ENCODE peak calls at places on chromosomes 13 and 19, in eight cellular contexts. G, X, P, L, A, T, E and K are unnamed samples. For H3K4me1 and H3K27me3, the result is how much of the 10 kb centered on the place peaks cover.

GRCh38 chr19:49393871-49394270 is 5.8 kb downstream of the KASH5 start:
- DNase-seq in G (no peak), X (no peak), P (no peak), L (no peak), A (no peak), T (no peak), E (no peak), K (no peak)

GRCh38 chr19:13621413-13621812 is 115.1 kb upstream of the CACNA1A start:
- DNase-seq in G (no peak), X (no peak), P (no peak), L (no peak), A (no peak), T (no peak), E (peak), K (no peak)

GRCh38 chr19:35079826-35080225 is 35.8 kb upstream of the FXYD3 start:
- DNase-seq in G (no peak), X (no peak), P (no peak), L (no peak), A (no peak), T (no peak), E (no peak), K (no peak)

GRCh38 chr13:111533900-111534645 is 213.6 kb downstream of the TEX29 start:
- DNase-seq in G (no peak), X (no peak), P (no peak), L (no peak), A (no peak), T (no peak), E (no peak), K (no peak)

GRCh38 chr13:98909016-98909415 is 68.8 kb downstream of the DOCK9 start:
- DNase-seq in G (no peak), X (no peak), P (no peak), L (no peak), A (no peak), T (no peak), E (no peak), K (no peak)

GRCh38 chr13:91313103-91313502 is 34.4 kb upstream of the MIR17HG start:
- DNase-seq in G (peak), X (no peak), P (peak), L (no peak), A (no peak), T (peak), E (peak), K (no peak)

GRCh38 chr13:40656358-40656757 is 10.1 kb downstream of the FOXO1 start:
- DNase-seq in G (no peak), X (no peak), P (no peak), L (no peak), A (no peak), T (no peak), E (peak), K (no peak)

GRCh38 chr19:2680808-2681207 is 21.7 kb downstream of the GNG7 start:
- DNase-seq in G (no peak), X (no peak), P (no peak), L (no peak), A (no peak), T (no peak), E (no peak), K (no peak)

GRCh38 chr19:2561895-2562294 is 86.0 kb downstream of the GADD45B start:
- DNase-seq in G (no peak), X (peak), P (peak), L (peak), A (no peak), T (peak), E (no peak), K (peak)

GRCh38 chr19:45866400-45867176 is 2.5 kb downstream of the FOXA3 start:
- DNase-seq in G (no peak), X (no peak), P (no peak), L (no peak), A (no peak), T (no peak), E (no peak), K (no peak)

GRCh38 chr13:37481005-37481857 is 117.3 kb downstream of the POSTN start:
- DNase-seq in G (no peak), X (no peak), P (no peak), L (no peak), A (no peak), T (no peak), E (peak), K (no peak)

GRCh38 chr13:70960841-70961443 is 852.7 kb upstream of the KLHL1 start:
- DNase-seq in G (peak), X (no peak), P (no peak), L (no peak), A (no peak), T (no peak), E (peak), K (no peak)

GRCh38 chr13:113937497-113938140 is 36.3 kb downstream of the C13orf46 start:
- DNase-seq in G (no peak), X (no peak), P (no peak), L (no peak), A (no peak), T (no peak), E (no peak), K (no peak)

GRCh38 chr19:50890422-50891252 is 17.4 kb downstream of the KLK2 start:
- DNase-seq in G (no peak), X (no peak), P (no peak), L (no peak), A (no peak), T (no peak), E (no peak), K (no peak)

GRCh38 chr19:34148672-34149185 is 23.6 kb upstream of the LSM14A start:
- DNase-seq in G (no peak), X (no peak), P (no peak), L (no peak), A (no peak), T (no peak), E (no peak), K (no peak)

GRCh38 chr13:37956536-37956935 is 87.0 kb upstream of the TRPC4 start:
- DNase-seq in G (no peak), X (no peak), P (no peak), L (no peak), A (no peak), T (no peak), E (no peak), K (no peak)

GRCh38 chr13:79990048-79990447 is 350.9 kb downstream of the SPRY2 start:
- DNase-seq in G (no peak), X (no peak), P (no peak), L (no peak), A (no peak), T (no peak), E (no peak), K (no peak)

GRCh38 chr19:3981736-3982681 is 3.3 kb downstream of the EEF2 start:
- DNase-seq in G (no peak), X (no peak), P (no peak), L (no peak), A (no peak), T (no peak), E (no peak), K (no peak)

GRCh38 chr19:10625003-10625761 is at the start of gene SLC44A2:
- DNase-seq in G (peak), X (no peak), P (no peak), L (peak), A (peak), T (no peak), E (peak), K (no peak)

GRCh38 chr19:32971012-32971595 is 654 bp downstream of the CEP89 start:
- DNase-seq in G (no peak), X (no peak), P (no peak), L (no peak), A (no peak), T (no peak), E (no peak), K (no peak)

GRCh38 chr19:16234552-16235445 is 37.1 kb downstream of the AP1M1 start:
- DNase-seq in G (no peak), X (no peak), P (no peak), L (no peak), A (no peak), T (no peak), E (no peak), K (peak)

GRCh38 chr13:98537306-98537705 is 39.6 kb downstream of the STK24 start:
- DNase-seq in G (no peak), X (no peak), P (no peak), L (no peak), A (no peak), T (no peak), E (no peak), K (no peak)

GRCh38 chr13:104014803-104015645 is 948.8 kb upstream of the SLC10A2 start:
- DNase-seq in G (no peak), X (no peak), P (no peak), L (no peak), A (no peak), T (no peak), E (peak), K (no peak)

GRCh38 chr13:105587786-105588185 is 947.7 kb downstream of the EFNB2 start:
- DNase-seq in G (no peak), X (no peak), P (no peak), L (no peak), A (no peak), T (no peak), E (no peak), K (no peak)

GRCh38 chr13:40595693-40596092 is 70.7 kb downstream of the FOXO1 start:
- DNase-seq in G (no peak), X (no peak), P (no peak), L (no peak), A (no peak), T (no peak), E (peak), K (no peak)

GRCh38 chr19:2982983-2983350 is 5.6 kb downstream of the TLE6 start:
- DNase-seq in G (peak), X (no peak), P (no peak), L (peak), A (peak), T (no peak), E (peak), K (no peak)

GRCh38 chr19:38276942-38277517 is 12.7 kb downstream of the SPINT2 start:
- DNase-seq in G (no peak), X (no peak), P (no peak), L (no peak), A (no peak), T (no peak), E (no peak), K (no peak)

GRCh38 chr19:11578342-11579142 is 1.1 kb upstream of the ACP5 start:
- DNase-seq in G (peak), X (peak), P (peak), L (peak), A (peak), T (peak), E (peak), K (peak)

GRCh38 chr19:32464279-32464678 is 58.7 kb downstream of the DPY19L3 start:
- DNase-seq in G (no peak), X (no peak), P (no peak), L (no peak), A (no peak), T (no peak), E (peak), K (no peak)

GRCh38 chr13:113090415-113090770 is 15.2 kb upstream of the F7 start:
- DNase-seq in G (no peak), X (no peak), P (no peak), L (no peak), A (no peak), T (no peak), E (no peak), K (no peak)

GRCh38 chr13:26062853-26063444 is 11.1 kb upstream of the SHISA2 start:
- DNase-seq in G (peak), X (no peak), P (peak), L (no peak), A (peak), T (peak), E (peak), K (no peak)

GRCh38 chr19:19626516-19627441 is 1.2 kb downstream of the LPAR2 start:
- DNase-seq in G (no peak), X (no peak), P (no peak), L (no peak), A (peak), T (no peak), E (no peak), K (no peak)

GRCh38 chr19:15123031-15123890 is 16.1 kb downstream of the SYDE1 start:
- DNase-seq in G (no peak), X (no peak), P (no peak), L (no peak), A (no peak), T (no peak), E (no peak), K (no peak)
- H3K27ac ChIP-seq in G (no peak), X (no peak), P (no peak), L (peak), A (peak), T (no peak), E (no peak), K (no peak)

DNA sequence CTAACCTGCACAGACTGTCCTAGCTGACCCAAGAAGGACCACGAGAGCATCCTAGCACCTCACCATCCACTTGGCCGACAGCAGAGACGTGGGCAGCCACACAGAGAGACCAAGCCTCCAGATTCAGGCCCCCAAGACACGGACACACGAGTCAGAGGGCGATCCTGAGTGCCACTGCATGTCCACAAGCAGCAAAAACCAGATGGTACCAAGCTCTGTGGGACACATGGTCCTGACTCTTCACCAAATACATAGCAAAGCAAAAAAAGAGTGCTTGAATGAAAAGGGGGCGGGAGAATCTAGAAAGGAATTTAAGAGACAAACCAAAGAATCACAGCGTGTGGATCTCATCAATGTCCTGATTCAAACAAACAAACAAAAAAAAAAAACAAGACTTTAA is 45.2 kb downstream of the MLLT1 start:
- DNase-seq in G (no peak), X (no peak), P (no peak), L (no peak), A (no peak), T (no peak), E (no peak), K (no peak)
- H3K4me1 ChIP-seq in G (half or more), X (under half), P (under half), L (half or more), A (half or more), T (under half), E (under half), K (under half)

GRCh38 chr19:7730286-7731217 is 1.4 kb downstream of the CLEC4G start:
- DNase-seq in G (no peak), X (no peak), P (no peak), L (no peak), A (no peak), T (no peak), E (no peak), K (no peak)
- H3K27me3 ChIP-seq in G (under half), X (under half), P (under half), L (half or more), A (under half), T (under half), E (under half), K (under half)

GRCh38 chr19:18319591-18320135 is 3.2 kb downstream of the LSM4 start:
- DNase-seq in G (no peak), X (no peak), P (no peak), L (no peak), A (peak), T (no peak), E (no peak), K (no peak)
- H3K27ac ChIP-seq in G (peak), X (peak), P (peak), L (peak), A (peak), T (no peak), E (no peak), K (no peak)

GRCh38 chr19:287381-287871 is 3.8 kb downstream of the PLPP2 start:
- DNase-seq in G (no peak), X (no peak), P (no peak), L (no peak), A (peak), T (no peak), E (no peak), K (no peak)
- H3K4me1 ChIP-seq in G (under half), X (under half), P (under half), L (under half), A (under half), T (under half), E (under half), K (under half)

DNA sequence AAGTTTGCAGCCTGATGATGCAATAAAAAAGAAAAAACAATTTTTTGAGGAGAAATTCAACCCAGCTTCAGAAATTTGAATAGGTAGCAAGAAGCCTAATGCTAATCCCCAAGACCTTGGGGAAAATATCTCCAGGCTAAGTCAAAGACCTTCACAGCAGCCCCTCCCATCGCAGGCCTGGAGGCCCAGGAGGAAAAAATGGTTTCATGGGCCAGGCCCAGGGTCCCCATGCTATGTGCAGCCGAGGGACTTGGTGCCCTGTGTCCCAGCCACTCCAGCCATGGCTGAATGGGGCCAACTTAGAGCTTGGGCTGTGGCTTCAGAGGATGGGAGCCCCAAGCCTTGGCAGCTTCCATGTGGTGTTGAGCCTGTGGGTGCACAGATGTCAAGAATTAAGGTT is 210.3 kb downstream of the SUCLA2 start:
- DNase-seq in G (no peak), X (no peak), P (no peak), L (no peak), A (no peak), T (no peak), E (no peak), K (no peak)
- H3K27me3 ChIP-seq in G (under half), X (under half), P (under half), L (under half), A (under half), T (under half), E (under half), K (under half)

GRCh38 chr13:27965343-27965739 is 3.8 kb downstream of the CDX2 start:
- DNase-seq in G (no peak), X (no peak), P (no peak), L (no peak), A (no peak), T (no peak), E (no peak), K (no peak)

GRCh38 chr13:27966641-27967202 is 2.4 kb downstream of the CDX2 start:
- DNase-seq in G (no peak), X (no peak), P (no peak), L (no peak), A (peak), T (no peak), E (no peak), K (no peak)

GRCh38 chr13:27967203-27967735 is 1.8 kb downstream of the CDX2 start:
- DNase-seq in G (no peak), X (no peak), P (no peak), L (no peak), A (peak), T (no peak), E (no peak), K (no peak)

GRCh38 chr13:27964741-27965323 is 4.3 kb downstream of the CDX2 start:
- DNase-seq in G (no peak), X (no peak), P (no peak), L (no peak), A (no peak), T (no peak), E (no peak), K (no peak)

GRCh38 chr13:27965740-27966640 is 3.1 kb downstream of the CDX2 start:
- DNase-seq in G (no peak), X (no peak), P (no peak), L (no peak), A (peak), T (no peak), E (no peak), K (no peak)
- H3K27ac ChIP-seq in G (peak), X (no peak), P (no peak), L (no peak), A (no peak), T (no peak), E (no peak), K (no peak)

GRCh38 chr13:110521946-110522345 is 39.6 kb downstream of the RAB20 start:
- DNase-seq in G (peak), X (no peak), P (no peak), L (no peak), A (no peak), T (no peak), E (no peak), K (no peak)

GRCh38 chr13:110519506-110519905 is 42.0 kb downstream of the RAB20 start:
- DNase-seq in G (no peak), X (no peak), P (no peak), L (no peak), A (no peak), T (no peak), E (no peak), K (no peak)

GRCh38 chr13:110523180-110523579 is 38.3 kb downstream of the RAB20 start:
- DNase-seq in G (no peak), X (no peak), P (no peak), L (no peak), A (no peak), T (no peak), E (no peak), K (no peak)

GRCh38 chr13:110520431-110521295 is 40.9 kb downstream of the RAB20 start:
- DNase-seq in G (peak), X (no peak), P (no peak), L (peak), A (peak), T (no peak), E (peak), K (no peak)

DNA sequence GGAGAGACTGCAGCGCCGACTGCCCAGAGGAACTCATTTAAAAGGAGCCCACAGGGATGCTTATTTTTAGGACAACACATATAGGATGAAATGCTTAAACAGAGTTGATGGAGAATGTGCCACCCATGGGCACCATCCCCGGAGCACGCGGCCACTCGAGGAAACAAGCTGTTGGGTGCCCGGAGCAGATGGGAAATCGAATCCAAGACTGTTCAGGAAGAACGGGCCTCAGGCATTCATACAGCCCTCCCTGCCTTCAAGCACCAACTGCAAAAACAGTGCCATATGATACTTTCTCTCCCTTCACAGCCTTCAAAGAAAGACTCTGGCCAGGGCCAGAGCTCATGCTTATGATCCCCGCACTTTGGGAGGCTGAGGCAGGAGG is 40.2 kb downstream of the RAB20 start:
- DNase-seq in G (no peak), X (no peak), P (no peak), L (no peak), A (no peak), T (no peak), E (no peak), K (no peak)
- H3K4me1 ChIP-seq in G (half or more), X (under half), P (under half), L (half or more), A (half or more), T (under half), E (under half), K (under half)

GRCh38 chr19:30371960-30372824 is at the start of gene ZNF536:
- DNase-seq in G (no peak), X (no peak), P (no peak), L (no peak), A (peak), T (no peak), E (no peak), K (no peak)
- H3K27me3 ChIP-seq in G (under half), X (under half), P (under half), L (half or more), A (under half), T (under half), E (under half), K (under half)

GRCh38 chr19:41861846-41862245 is 1.8 kb downstream of the RPS19 start:
- DNase-seq in G (no peak), X (no peak), P (no peak), L (no peak), A (no peak), T (no peak), E (no peak), K (no peak)
- H3K27ac ChIP-seq in G (no peak), X (peak), P (peak), L (no peak), A (no peak), T (no peak), E (peak), K (peak)